ENCODE peak calls at places on chromosomes 3 and 15, in five cellular contexts. Z, C, G, B and X are unnamed samples.
A peak's percentile ranks its signal among the peaks of the same experiment; 100 is the strongest.

GRCh38 chr3:159322322-159322939 is 520.6 kb downstream of the MFSD1 start:
- DNase-seq in Z (peak; percentile 56), C (peak; percentile 31), G (peak; percentile 11), B (no peak), X (peak; percentile 15)

GRCh38 chr3:27590437-27591320 is 106.5 kb upstream of the SLC4A7 start:
- DNase-seq in Z (no peak), C (peak; percentile 66), G (peak; percentile 4), B (no peak), X (peak; percentile 75)

GRCh38 chr15:28891588-28891987 is 5.8 kb downstream of the APBA2 start:
- DNase-seq in Z (no peak), C (no peak), G (no peak), B (no peak), X (no peak)

GRCh38 chr3:90035643-90036042 is 928.2 kb downstream of the EPHA3 start:
- DNase-seq in Z (peak; percentile 62), C (no peak), G (no peak), B (no peak), X (no peak)

GRCh38 chr15:40949756-40950207 is 3.5 kb upstream of the CHAC1 start:
- DNase-seq in Z (no peak), C (no peak), G (no peak), B (no peak), X (no peak)

GRCh38 chr15:28262438-28262837 is 59.5 kb downstream of the HERC2 start:
- DNase-seq in Z (no peak), C (no peak), G (no peak), B (no peak), X (no peak)

GRCh38 chr15:48802867-48803266 is 8.0 kb downstream of the CEP152 start:
- DNase-seq in Z (no peak), C (peak; percentile 96), G (no peak), B (peak; percentile 62), X (peak; percentile 85)

GRCh38 chr15:96052572-96053038 is 277.9 kb upstream of the NR2F2 start:
- DNase-seq in Z (no peak), C (no peak), G (no peak), B (no peak), X (no peak)

GRCh38 chr3:142275856-142276255 is 50.5 kb upstream of the GK5 start:
- DNase-seq in Z (no peak), C (peak; percentile 86), G (no peak), B (no peak), X (peak; percentile 93)

GRCh38 chr3:130992344-130992743 is 34.3 kb downstream of the ASTE1 start:
- DNase-seq in Z (no peak), C (no peak), G (no peak), B (no peak), X (no peak)

GRCh38 chr3:8450618-8451017 is 51.0 kb upstream of the LMCD1 start:
- DNase-seq in Z (no peak), C (peak; percentile 69), G (no peak), B (no peak), X (no peak)

GRCh38 chr15:40333922-40334492 is 6.7 kb downstream of the CCDC9B start:
- DNase-seq in Z (no peak), C (no peak), G (peak; percentile 9), B (no peak), X (peak; percentile 75)

GRCh38 chr15:66696770-66697169 is 5.3 kb upstream of the SMAD6 start:
- DNase-seq in Z (no peak), C (no peak), G (no peak), B (no peak), X (no peak)

GRCh38 chr3:134355416-134355815 is 18.8 kb downstream of the AMOTL2 start:
- DNase-seq in Z (no peak), C (peak; percentile 41), G (no peak), B (no peak), X (no peak)

GRCh38 chr3:105611304-105612192 is 244.8 kb downstream of the ALCAM start:
- DNase-seq in Z (no peak), C (no peak), G (no peak), B (peak; percentile 61), X (no peak)

GRCh38 chr3:17081520-17081919 is 196.8 kb downstream of the PLCL2 start:
- DNase-seq in Z (no peak), C (no peak), G (no peak), B (no peak), X (no peak)

GRCh38 chr3:173785004-173785403 is 387.5 kb downstream of the NLGN1 start:
- DNase-seq in Z (no peak), C (no peak), G (no peak), B (no peak), X (no peak)

GRCh38 chr15:68503791-68504720 is 72.1 kb upstream of the ITGA11 start:
- DNase-seq in Z (no peak), C (no peak), G (no peak), B (no peak), X (peak; percentile 78)

GRCh38 chr3:42148982-42149432 is 57.9 kb downstream of the TRAK1 start:
- DNase-seq in Z (no peak), C (peak; percentile 83), G (no peak), B (no peak), X (peak; percentile 90)

GRCh38 chr3:120039642-120040610 is 54.3 kb downstream of the GSK3B start:
- DNase-seq in Z (peak; percentile 36), C (no peak), G (peak; percentile 16), B (no peak), X (no peak)

GRCh38 chr3:119524931-119525662 is 26.8 kb downstream of the TIMMDC1 start:
- DNase-seq in Z (no peak), C (peak; percentile 44), G (no peak), B (no peak), X (peak; percentile 22)

GRCh38 chr15:66911131-66911700 is 154.2 kb upstream of the SMAD3 start:
- DNase-seq in Z (no peak), C (no peak), G (no peak), B (no peak), X (no peak)

GRCh38 chr15:77506311-77507150 is 85.8 kb downstream of the HMG20A start:
- DNase-seq in Z (no peak), C (no peak), G (no peak), B (no peak), X (no peak)

GRCh38 chr3:138140940-138141339 is 8.8 kb upstream of the A4GNT start:
- DNase-seq in Z (peak; percentile 39), C (no peak), G (no peak), B (no peak), X (no peak)

GRCh38 chr15:68560501-68561113 is 18.2 kb upstream of the CORO2B start:
- DNase-seq in Z (no peak), C (no peak), G (peak; percentile 60), B (no peak), X (no peak)

GRCh38 chr15:75446146-75446545 is 5.3 kb downstream of the SIN3A start:
- DNase-seq in Z (no peak), C (no peak), G (peak; percentile 34), B (no peak), X (no peak)

GRCh38 chr3:171835116-171835515 is 8.0 kb upstream of the TMEM212 start:
- DNase-seq in Z (no peak), C (no peak), G (no peak), B (no peak), X (no peak)

GRCh38 chr3:166902374-166902773 is 477.7 kb downstream of the ZBBX start:
- DNase-seq in Z (no peak), C (no peak), G (no peak), B (no peak), X (no peak)

GRCh38 chr3:187017511-187018230 is 87.3 kb downstream of the ST6GAL1 start:
- DNase-seq in Z (no peak), C (no peak), G (no peak), B (no peak), X (no peak)

GRCh38 chr3:38473229-38473628 is 19.5 kb downstream of the ACVR2B start:
- DNase-seq in Z (no peak), C (no peak), G (no peak), B (no peak), X (no peak)

GRCh38 chr3:99578339-99578970 is 59.9 kb upstream of the COL8A1 start:
- DNase-seq in Z (no peak), C (no peak), G (no peak), B (no peak), X (peak; percentile 78)

GRCh38 chr3:59653405-59654119 is 603.7 kb upstream of the CFAP20DC start:
- DNase-seq in Z (no peak), C (peak; percentile 11), G (no peak), B (no peak), X (no peak)

DNA sequence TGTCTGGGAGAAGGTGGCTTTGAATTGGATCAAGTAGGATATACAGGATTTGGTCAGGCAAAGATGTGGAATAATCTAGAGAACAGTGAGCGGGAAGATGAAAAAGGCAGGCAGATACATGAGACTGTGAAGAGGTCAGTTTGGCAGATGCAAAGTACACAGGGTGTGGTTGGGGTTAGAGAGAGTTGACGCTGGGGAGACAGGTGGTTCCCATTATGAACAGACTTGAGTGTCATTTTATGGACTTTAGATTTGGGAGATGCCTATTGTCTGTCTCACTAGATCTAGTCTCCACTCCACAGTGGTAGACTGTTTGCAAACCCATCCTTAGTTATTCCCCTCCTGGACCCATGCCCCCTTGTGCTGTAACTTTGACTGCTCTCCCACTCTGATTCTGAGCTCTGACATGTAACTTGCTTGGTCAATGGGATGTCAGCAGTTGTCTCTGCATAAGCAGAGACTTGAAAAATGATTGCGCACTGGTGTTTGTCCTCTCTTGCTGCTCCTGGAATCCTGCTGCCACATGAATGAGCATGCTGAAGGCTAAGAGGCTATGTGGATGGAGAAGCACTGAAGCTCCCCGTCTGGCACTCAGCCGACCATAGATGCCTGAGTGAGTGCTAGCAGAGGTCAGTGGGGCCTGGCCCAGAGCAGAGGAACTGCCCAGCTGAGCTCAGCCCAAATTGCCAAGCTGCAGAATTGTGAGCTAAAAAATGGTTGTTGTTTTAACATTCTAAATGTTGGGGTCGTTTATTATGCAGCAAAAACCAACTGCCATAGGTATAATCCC is 88.2 kb downstream of the FAM43A start:
- DNase-seq in Z (no peak), C (peak; percentile 72), G (no peak), B (no peak), X (peak; percentile 40)
- H3K79me2 ChIP-seq in Z (no peaks in the 10 kb centered on the region), C (no peaks in the 10 kb centered on the region), G (no peaks in the 10 kb centered on the region), B (no peaks in the 10 kb centered on the region), X (no peaks in the 10 kb centered on the region)

DNA sequence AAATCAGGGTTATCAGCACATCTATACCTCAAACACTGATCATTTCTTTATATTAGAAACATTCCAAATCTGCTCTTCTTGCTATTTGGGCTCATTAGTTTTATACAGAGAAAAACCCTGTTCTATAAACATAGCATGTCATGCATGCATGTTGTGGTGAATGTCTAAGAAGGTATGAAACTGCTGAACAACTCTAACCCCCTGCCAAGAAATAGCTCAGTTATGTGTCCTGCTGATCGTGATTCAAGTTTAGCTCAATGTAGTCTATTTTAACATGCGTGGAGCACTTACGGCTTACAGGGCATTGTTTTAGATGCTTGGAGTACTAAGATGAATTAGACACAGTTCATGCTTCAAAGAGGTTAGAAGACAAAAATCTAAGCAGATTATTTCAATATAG is 35.8 kb downstream of the MYH15 start:
- DNase-seq in Z (no peak), C (no peak), G (no peak), B (no peak), X (peak; percentile 18)
- H3K4me1 ChIP-seq in Z (no peaks in the 10 kb centered on the region), C (peaks cover 19% of the 10 kb centered on the region), G (no peaks in the 10 kb centered on the region), B (peaks cover 26% of the 10 kb centered on the region), X (peaks cover 3% of the 10 kb centered on the region)

GRCh38 chr3:153097213-153097612 is 64.8 kb upstream of the RAP2B start:
- DNase-seq in Z (no peak), C (no peak), G (no peak), B (no peak), X (no peak)
- H2AFZ ChIP-seq in Z (no peak overlapping the region), C (no peak overlapping the region), G (no peak overlapping the region), B (no peak overlapping the region), X (no peak overlapping the region)

GRCh38 chr3:181616088-181617070 is 95.3 kb upstream of the SOX2 start:
- DNase-seq in Z (no peak), C (no peak), G (no peak), B (no peak), X (no peak)
- H3K79me2 ChIP-seq in Z (no peaks in the 10 kb centered on the region), C (no peaks in the 10 kb centered on the region), G (no peaks in the 10 kb centered on the region), B (no peaks in the 10 kb centered on the region), X (no peaks in the 10 kb centered on the region)